ENCODE peak calls at places on chromosomes 2 and 18, in ten cellular contexts. D, K, B, V, N, G, J, R, W and Q are unnamed samples.

GRCh38 chr18:8603663-8604520 is 5.3 kb upstream of the RAB12 start:
- DNase-seq in D (no peak), K (peak), B (no peak), V (no peak), N (no peak), G (no peak), J (no peak), R (no peak), W (no peak), Q (no peak)

GRCh38 chr18:52499646-52500045 is 159.6 kb downstream of the DCC start:
- DNase-seq in D (no peak), K (no peak), B (no peak), V (peak), N (no peak), G (no peak), J (no peak), R (no peak), W (no peak), Q (peak)

GRCh38 chr2:134855709-134856108 is 17.3 kb downstream of the ACMSD start:
- DNase-seq in D (no peak), K (no peak), B (no peak), V (no peak), N (no peak), G (no peak), J (no peak), R (no peak), W (no peak), Q (no peak)

GRCh38 chr18:79401494-79402208 is 5.9 kb downstream of the NFATC1 start:
- DNase-seq in D (no peak), K (no peak), B (peak), V (no peak), N (no peak), G (no peak), J (no peak), R (no peak), W (no peak), Q (no peak)

GRCh38 chr2:30763151-30763660 is 44.0 kb downstream of the CAPN13 start:
- DNase-seq in D (peak), K (no peak), B (no peak), V (no peak), N (peak), G (no peak), J (no peak), R (peak), W (no peak), Q (no peak)

GRCh38 chr2:9170458-9171130 is 36.0 kb upstream of the ASAP2 start:
- DNase-seq in D (no peak), K (no peak), B (no peak), V (no peak), N (no peak), G (no peak), J (no peak), R (no peak), W (no peak), Q (no peak)

GRCh38 chr2:142033393-142033792 is 97.4 kb downstream of the LRP1B start:
- DNase-seq in D (no peak), K (no peak), B (no peak), V (no peak), N (peak), G (no peak), J (no peak), R (no peak), W (no peak), Q (no peak)

GRCh38 chr18:76621782-76622495 is 126.9 kb upstream of the ZNF516 start:
- DNase-seq in D (peak), K (peak), B (no peak), V (no peak), N (peak), G (no peak), J (no peak), R (peak), W (no peak), Q (peak)

GRCh38 chr18:14577971-14578370 is 34.6 kb upstream of the POTEC start:
- DNase-seq in D (no peak), K (no peak), B (no peak), V (no peak), N (peak), G (no peak), J (no peak), R (no peak), W (no peak), Q (no peak)

GRCh38 chr18:9578306-9578705 is 36.1 kb downstream of the PPP4R1 start:
- DNase-seq in D (no peak), K (no peak), B (no peak), V (no peak), N (peak), G (no peak), J (no peak), R (no peak), W (no peak), Q (no peak)

GRCh38 chr2:54603357-54603756 is 120.1 kb upstream of the EML6 start:
- DNase-seq in D (no peak), K (peak), B (no peak), V (no peak), N (no peak), G (no peak), J (no peak), R (no peak), W (no peak), Q (no peak)

GRCh38 chr2:63488118-63488713 is 100.1 kb downstream of the WDPCP start:
- DNase-seq in D (peak), K (peak), B (no peak), V (peak), N (peak), G (no peak), J (no peak), R (peak), W (no peak), Q (peak)

GRCh38 chr18:55390898-55391297 is 197.1 kb downstream of the TCF4 start:
- DNase-seq in D (no peak), K (no peak), B (no peak), V (no peak), N (no peak), G (no peak), J (no peak), R (no peak), W (no peak), Q (no peak)

GRCh38 chr2:32947484-32948143 is 861 bp downstream of the LTBP1 start:
- DNase-seq in D (peak), K (peak), B (peak), V (no peak), N (peak), G (no peak), J (peak), R (peak), W (peak), Q (peak)

GRCh38 chr2:82355622-82356021 is 2051.1 kb upstream of the LRRTM1 start:
- DNase-seq in D (no peak), K (no peak), B (no peak), V (no peak), N (no peak), G (no peak), J (no peak), R (no peak), W (no peak), Q (no peak)

GRCh38 chr2:122063716-122064115 is 308.3 kb downstream of the TSN start:
- DNase-seq in D (no peak), K (no peak), B (no peak), V (no peak), N (peak), G (no peak), J (no peak), R (peak), W (no peak), Q (no peak)

GRCh38 chr18:45386256-45386655 is 229.0 kb upstream of the SLC14A2 start:
- DNase-seq in D (peak), K (peak), B (no peak), V (peak), N (peak), G (no peak), J (no peak), R (no peak), W (no peak), Q (peak)

GRCh38 chr2:32947076-32947483 is 327 bp downstream of the LTBP1 start:
- DNase-seq in D (peak), K (peak), B (no peak), V (no peak), N (peak), G (no peak), J (peak), R (peak), W (peak), Q (no peak)

GRCh38 chr2:240996834-240997140 is 1.6 kb upstream of the SNED1 start:
- DNase-seq in D (no peak), K (no peak), B (no peak), V (no peak), N (no peak), G (peak), J (no peak), R (no peak), W (no peak), Q (no peak)

GRCh38 chr18:61570070-61570469 is 236.8 kb downstream of the CDH20 start:
- DNase-seq in D (no peak), K (no peak), B (no peak), V (no peak), N (no peak), G (no peak), J (no peak), R (no peak), W (no peak), Q (no peak)

GRCh38 chr2:88628569-88628939 is 1.3 kb upstream of the EIF2AK3 start:
- DNase-seq in D (no peak), K (no peak), B (no peak), V (no peak), N (no peak), G (no peak), J (no peak), R (no peak), W (no peak), Q (no peak)